ENCODE peak calls at places on chromosomes 1 and 21, in four cellular contexts. One of them, this sample, is unnamed.

GRCh38 chr1:193299038-193299437 is 112.6 kb upstream of the B3GALT2 start:
- DNase-seq in mesenchymal stem cell: no peak
- DNase-seq in stomach: no peak
- DNase-seq in DND-41: no peak
- DNase-seq in this sample: no peak

GRCh38 chr1:201282931-201283829 is at the start of gene PKP1:
- DNase-seq in mesenchymal stem cell: no peak
- DNase-seq in DND-41: no peak
- DNase-seq in stomach: peak; percentile 49
- DNase-seq in this sample: peak; percentile 69

GRCh38 chr1:151516031-151516511 is 4.9 kb downstream of the CGN start:
- DNase-seq in DND-41: no peak
- DNase-seq in mesenchymal stem cell: no peak
- DNase-seq in stomach: no peak
- DNase-seq in this sample: no peak

GRCh38 chr21:34791776-34792503 is 123.1 kb downstream of the CLIC6 start:
- DNase-seq in DND-41: no peak
- DNase-seq in stomach: no peak
- DNase-seq in mesenchymal stem cell: no peak
- DNase-seq in this sample: no peak

GRCh38 chr1:91549041-91549735 is 48.5 kb downstream of the CDC7 start:
- DNase-seq in stomach: no peak
- DNase-seq in DND-41: peak; percentile 63
- DNase-seq in mesenchymal stem cell: no peak
- DNase-seq in this sample: no peak

GRCh38 chr21:27700974-27701614 is 734.2 kb upstream of the ADAMTS5 start:
- DNase-seq in stomach: peak; percentile 86
- DNase-seq in DND-41: peak; percentile 77
- DNase-seq in mesenchymal stem cell: peak; percentile 81
- DNase-seq in this sample: peak; percentile 87

GRCh38 chr1:225653463-225654276 is 747 bp upstream of the ENAH start:
- DNase-seq in stomach: peak; percentile 64
- DNase-seq in mesenchymal stem cell: peak; percentile 94
- DNase-seq in DND-41: no peak
- DNase-seq in this sample: peak; percentile 72

GRCh38 chr1:93616996-93617669 is 64.5 kb downstream of the BCAR3 start:
- DNase-seq in DND-41: peak; percentile 14
- DNase-seq in mesenchymal stem cell: peak; percentile 50
- DNase-seq in stomach: peak; percentile 79
- DNase-seq in this sample: peak; percentile 61

GRCh38 chr1:2821373-2821955 is 20.0 kb upstream of the TTC34 start:
- DNase-seq in mesenchymal stem cell: no peak
- DNase-seq in stomach: no peak
- DNase-seq in DND-41: no peak
- DNase-seq in this sample: no peak

GRCh38 chr1:168623003-168623828 is 46.8 kb downstream of the XCL1 start:
- DNase-seq in mesenchymal stem cell: peak; percentile 92
- DNase-seq in DND-41: no peak
- DNase-seq in stomach: no peak
- DNase-seq in this sample: no peak

GRCh38 chr1:81329061-81329460 is 471.7 kb upstream of the ADGRL2 start:
- DNase-seq in stomach: no peak
- DNase-seq in mesenchymal stem cell: no peak
- DNase-seq in DND-41: no peak
- DNase-seq in this sample: no peak

GRCh38 chr1:32180186-32181060 is 948 bp downstream of the TXLNA start:
- DNase-seq in DND-41: peak; percentile 52
- DNase-seq in mesenchymal stem cell: peak; percentile 67
- DNase-seq in stomach: peak; percentile 54
- DNase-seq in this sample: peak; percentile 49

GRCh38 chr1:83929184-83929583 is 69.7 kb downstream of the TTLL7 start:
- DNase-seq in mesenchymal stem cell: peak; percentile 39
- DNase-seq in DND-41: no peak
- DNase-seq in stomach: no peak
- DNase-seq in this sample: no peak

GRCh38 chr1:85128296-85128695 is 72.5 kb downstream of the SYDE2 start:
- DNase-seq in DND-41: no peak
- DNase-seq in stomach: no peak
- DNase-seq in mesenchymal stem cell: peak; percentile 65
- DNase-seq in this sample: no peak

GRCh38 chr1:203038891-203039608 is 12.8 kb downstream of the PPFIA4 start:
- DNase-seq in stomach: peak; percentile 77
- DNase-seq in mesenchymal stem cell: peak; percentile 73
- DNase-seq in DND-41: peak; percentile 71
- DNase-seq in this sample: peak; percentile 71

GRCh38 chr21:15437873-15438272 is 291.9 kb upstream of the USP25 start:
- DNase-seq in DND-41: no peak
- DNase-seq in mesenchymal stem cell: peak; percentile 65
- DNase-seq in stomach: no peak
- DNase-seq in this sample: no peak

GRCh38 chr1:227391871-227392270 is 73.6 kb upstream of the CDC42BPA start:
- DNase-seq in DND-41: no peak
- DNase-seq in mesenchymal stem cell: no peak
- DNase-seq in stomach: no peak
- DNase-seq in this sample: no peak

GRCh38 chr1:29523531-29523930 is 287.2 kb downstream of the PTPRU start:
- DNase-seq in mesenchymal stem cell: no peak
- DNase-seq in stomach: peak; percentile 7
- DNase-seq in DND-41: no peak
- DNase-seq in this sample: no peak

GRCh38 chr21:42552407-42553336 is 39.0 kb downstream of the SLC37A1 start:
- DNase-seq in mesenchymal stem cell: no peak
- DNase-seq in stomach: no peak
- DNase-seq in DND-41: no peak
- DNase-seq in this sample: no peak

GRCh38 chr1:63908016-63908415 is 134.2 kb downstream of the ROR1 start:
- DNase-seq in stomach: no peak
- DNase-seq in DND-41: no peak
- DNase-seq in mesenchymal stem cell: peak; percentile 39
- DNase-seq in this sample: no peak

DNA sequence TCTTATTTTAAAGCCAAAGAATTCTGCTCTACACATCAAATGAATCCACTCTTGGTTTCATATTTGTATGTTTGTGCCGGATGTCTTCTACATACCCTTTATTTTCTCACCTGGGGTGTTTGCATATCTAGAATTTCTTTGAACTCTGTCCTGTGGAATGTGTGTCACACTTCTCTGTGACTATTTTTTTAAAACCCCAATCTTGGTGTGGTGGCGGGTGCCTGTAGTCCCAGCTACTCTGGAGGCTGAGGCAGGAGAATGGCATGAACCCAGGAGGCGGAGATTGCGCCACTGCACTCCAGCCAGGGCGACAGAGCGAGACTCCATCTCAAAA is 35.4 kb downstream of the CENPF start:
- DNase-seq in stomach: no peak
- DNase-seq in mesenchymal stem cell: no peak
- DNase-seq in DND-41: no peak
- DNase-seq in this sample: no peak
- H3K36me3 ChIP-seq in stomach: peaks cover 10% of the 10 kb centered on the region
- H3K36me3 ChIP-seq in mesenchymal stem cell: no peaks in the 10 kb centered on the region
- H3K36me3 ChIP-seq in DND-41: peaks cover 100% of the 10 kb centered on the region
- H3K36me3 ChIP-seq in this sample: no peaks in the 10 kb centered on the region

GRCh38 chr21:43609501-43610340 is 49.6 kb downstream of the HSF2BP start:
- DNase-seq in stomach: peak; percentile 84
- DNase-seq in mesenchymal stem cell: peak; percentile 87
- DNase-seq in DND-41: no peak
- DNase-seq in this sample: peak; percentile 82
- H3K27ac ChIP-seq in stomach: peak overlapping the region; percentile 18
- H3K27ac ChIP-seq in mesenchymal stem cell: peak overlapping the region; percentile 52
- H3K27ac ChIP-seq in DND-41: no peak overlapping the region
- H3K27ac ChIP-seq in this sample: no peak overlapping the region

GRCh38 chr1:21605012-21605715 is 64.0 kb downstream of the RAP1GAP start:
- DNase-seq in DND-41: no peak
- DNase-seq in stomach: no peak
- DNase-seq in mesenchymal stem cell: no peak
- DNase-seq in this sample: no peak
- H3K36me3 ChIP-seq in DND-41: no peaks in the 10 kb centered on the region
- H3K36me3 ChIP-seq in stomach: peaks cover 33% of the 10 kb centered on the region
- H3K36me3 ChIP-seq in mesenchymal stem cell: peaks cover 6% of the 10 kb centered on the region
- H3K36me3 ChIP-seq in this sample: no peaks in the 10 kb centered on the region

GRCh38 chr1:61050541-61051454 is 31.6 kb upstream of the NFIA start:
- DNase-seq in mesenchymal stem cell: peak; percentile 6
- DNase-seq in stomach: peak; percentile 49
- DNase-seq in DND-41: no peak
- DNase-seq in this sample: peak; percentile 66
- H3K27ac ChIP-seq in mesenchymal stem cell: no peak overlapping the region
- H3K27ac ChIP-seq in stomach: peak overlapping the region; percentile 93
- H3K27ac ChIP-seq in DND-41: no peak overlapping the region
- H3K27ac ChIP-seq in this sample: peak overlapping the region; percentile 71

GRCh38 chr1:208055535-208055934 is 144.6 kb upstream of the CD34 start:
- DNase-seq in mesenchymal stem cell: no peak
- DNase-seq in stomach: no peak
- DNase-seq in DND-41: no peak
- DNase-seq in this sample: no peak
- H3K36me3 ChIP-seq in mesenchymal stem cell: no peaks in the 10 kb centered on the region
- H3K36me3 ChIP-seq in stomach: peaks cover 88% of the 10 kb centered on the region
- H3K36me3 ChIP-seq in DND-41: no peaks in the 10 kb centered on the region
- H3K36me3 ChIP-seq in this sample: no peaks in the 10 kb centered on the region